ENCODE peak calls at places on chromosomes 11 and 22, in nine cellular contexts. L is LNCaP clone FGC; O is NCI-H748 treated with DMSO at 0.1 percent for 48 hours; W is NCI-H510A treated with DMSO at 0.1 percent for 48 hours; R is activated CD4-positive, alpha-beta T cell treated with anti-CD3 and anti-CD28 coated beads, Interleukin-2, amount 10 ng/mL, durations not matched to agents 7 days and 5 days; F is neural crest cell; E is dorsolateral prefrontal cortex; J is activated CD4-positive, CD25-positive, alpha-beta regulatory T cell; A is EH. M is an unnamed sample.

GRCh38 chr11:8098879-8099278 is 17.9 kb downstream of the TUB start:
- DNase-seq in L (no peak), O (no peak), W (no peak), R (no peak), F (no peak), E (no peak), J (no peak), A (peak), M (no peak)

GRCh38 chr22:19644314-19645223 is 69.7 kb upstream of the SEPTIN5 start:
- DNase-seq in L (no peak), O (no peak), W (no peak), R (no peak), F (no peak), E (no peak), J (no peak), A (peak), M (no peak)

GRCh38 chr11:59560290-59560701 is 49.0 kb downstream of the OR4D9 start:
- DNase-seq in L (no peak), O (peak), W (peak), R (peak), F (peak), E (no peak), J (peak), A (peak), M (peak)

GRCh38 chr22:38925571-38926041 is 31.8 kb upstream of the APOBEC3A start:
- DNase-seq in L (no peak), O (no peak), W (no peak), R (no peak), F (no peak), E (no peak), J (no peak), A (peak), M (no peak)

GRCh38 chr11:64229090-64229958 is 1.0 kb upstream of the DNAJC4 start:
- DNase-seq in L (no peak), O (no peak), W (no peak), R (no peak), F (no peak), E (no peak), J (no peak), A (no peak), M (no peak)

GRCh38 chr11:35009191-35009940 is 92.9 kb downstream of the PDHX start:
- DNase-seq in L (no peak), O (peak), W (no peak), R (no peak), F (no peak), E (no peak), J (no peak), A (peak), M (peak)

GRCh38 chr11:9677951-9678350 is 14.1 kb downstream of the SWAP70 start:
- DNase-seq in L (no peak), O (no peak), W (no peak), R (no peak), F (no peak), E (no peak), J (no peak), A (no peak), M (no peak)

GRCh38 chr22:23281053-23281405 is 100.7 kb downstream of the BCR start:
- DNase-seq in L (no peak), O (no peak), W (no peak), R (no peak), F (no peak), E (no peak), J (no peak), A (no peak), M (no peak)

GRCh38 chr11:108947654-108948570 is 283.0 kb downstream of the DDX10 start:
- DNase-seq in L (no peak), O (no peak), W (no peak), R (no peak), F (no peak), E (no peak), J (no peak), A (peak), M (no peak)

GRCh38 chr22:46297151-46297819 is 615 bp downstream of the GTSE1 start:
- DNase-seq in L (no peak), O (no peak), W (no peak), R (peak), F (peak), E (no peak), J (no peak), A (peak), M (no peak)

M was measured in NCI-H526 treated with DMSO at 0.1 percent for 48 hours.